ENCODE peak calls at places on chromosomes 4 and X, in four cellular contexts. R is H9, Y is mesendoderm, T is mesenchymal stem cell. B is an unnamed sample.

GRCh38 chr4:165991325-165992180 is 118.5 kb downstream of the TLL1 start:
- DNase-seq in R (no peak), T (peak; percentile 6), Y (peak; percentile 2), B (no peak)

GRCh38 chrX:2696698-2697215 is 5.7 kb downstream of the CD99 start:
- DNase-seq in Y (no peak), R (no peak), T (peak; percentile 90), B (peak; percentile 90)

GRCh38 chrX:153477039-153477438 is 6.7 kb upstream of the HAUS7 start:
- DNase-seq in T (no peak), R (peak; percentile 49), Y (peak; percentile 30), B (peak; percentile 59)

GRCh38 chr4:128378668-128379067 is 91.1 kb upstream of the PGRMC2 start:
- DNase-seq in R (no peak), T (peak; percentile 44), Y (no peak), B (no peak)

GRCh38 chr4:55635760-55636621 is at the start of gene NMU:
- DNase-seq in T (peak; percentile 2), Y (peak; percentile 60), R (peak; percentile 65), B (no peak)

GRCh38 chr4:185203380-185204237 is at the start of gene CFAP97:
- DNase-seq in R (peak; percentile 61), T (peak; percentile 93), Y (peak; percentile 73), B (peak; percentile 87)

GRCh38 chrX:119073911-119074310 is 1.1 kb downstream of the CT47C1 start:
- DNase-seq in R (no peak), T (no peak), Y (no peak), B (no peak)

GRCh38 chr4:13541176-13541604 is 3.1 kb downstream of the NKX3-2 start:
- DNase-seq in T (no peak), R (peak; percentile 32), Y (no peak), B (no peak)

GRCh38 chrX:14030248-14030592 is 528 bp upstream of the GEMIN8 start:
- DNase-seq in T (peak; percentile 52), Y (no peak), R (no peak), B (peak; percentile 64)

GRCh38 chr4:148060264-148061138 is 328.6 kb downstream of the ARHGAP10 start:
- DNase-seq in Y (no peak), T (no peak), R (no peak), B (no peak)

GRCh38 chr4:88318751-88319350 is 34.5 kb upstream of the PPM1K start:
- DNase-seq in R (no peak), T (no peak), Y (no peak), B (no peak)

GRCh38 chr4:105145913-105146285 is 777 bp upstream of the TET2 start:
- DNase-seq in Y (no peak), T (no peak), R (peak; percentile 56), B (no peak)

GRCh38 chr4:182741054-182741453 is 176.1 kb downstream of the DCTD start:
- DNase-seq in T (no peak), Y (no peak), R (no peak), B (no peak)

GRCh38 chrX:53483838-53484420 is 49.8 kb upstream of the HSD17B10 start:
- DNase-seq in R (no peak), T (peak; percentile 5), Y (no peak), B (peak; percentile 52)

GRCh38 chr4:24089831-24090531 is 200.1 kb upstream of the PPARGC1A start:
- DNase-seq in T (peak; percentile 78), R (no peak), Y (no peak), B (peak; percentile 90)

GRCh38 chr4:61079976-61080375 is 120.2 kb upstream of the ADGRL3 start:
- DNase-seq in T (no peak), R (no peak), Y (no peak), B (no peak)

GRCh38 chrX:22383988-22384387 is 111.3 kb downstream of the CBLL2 start:
- DNase-seq in Y (peak; percentile 53), R (no peak), T (no peak), B (no peak)

GRCh38 chr4:132483-132882 is 8.2 kb downstream of the ZNF718 start:
- DNase-seq in R (no peak), Y (no peak), T (no peak), B (no peak)
- H4K8ac ChIP-seq in R (no peak overlapping the region), Y (no peak overlapping the region), T (no peak overlapping the region), B (no peak overlapping the region)

DNA sequence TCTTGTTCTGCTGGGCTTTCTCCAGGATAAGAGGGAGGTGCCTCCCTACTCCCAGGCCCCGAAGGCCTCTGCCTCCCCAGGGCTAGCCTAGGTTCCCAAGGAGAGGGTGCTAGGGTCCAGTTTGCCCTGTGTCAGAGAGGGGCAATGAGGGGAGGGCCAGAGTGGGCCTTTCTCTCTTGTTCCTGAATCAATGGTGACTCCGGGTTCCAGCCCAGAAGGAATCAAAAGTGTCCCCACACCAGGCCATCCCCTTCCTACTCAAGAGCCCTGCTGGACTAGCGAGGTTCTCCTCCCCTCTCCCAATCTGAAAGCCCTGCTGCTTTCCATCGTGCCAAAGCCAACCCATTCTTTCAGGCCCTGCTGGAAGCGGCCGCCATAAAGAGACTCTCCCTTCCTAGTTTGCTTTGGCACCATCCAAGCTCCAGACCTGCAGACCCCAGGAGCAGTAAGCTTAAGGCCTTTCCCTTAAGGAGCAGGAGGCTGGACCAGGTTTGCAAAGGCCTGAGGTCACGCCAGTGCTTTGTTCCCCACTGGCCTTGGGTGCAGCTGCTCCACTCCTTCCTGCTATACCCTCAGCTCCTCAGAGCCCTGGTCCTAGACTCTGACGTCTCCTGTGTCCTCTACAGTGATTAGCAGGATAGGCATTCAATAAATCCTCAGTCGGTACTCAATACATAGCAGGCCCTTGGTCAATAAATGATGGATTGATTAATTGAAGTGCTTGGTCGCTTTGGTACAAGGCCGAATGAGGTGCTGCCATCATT is 10.6 kb downstream of the TSC22D3 start:
- DNase-seq in Y (no peak), R (no peak), T (no peak), B (no peak)
- H4K8ac ChIP-seq in Y (no peak overlapping the region), R (no peak overlapping the region), T (no peak overlapping the region), B (no peak overlapping the region)

GRCh38 chr4:1045193-1045594 is 33.8 kb downstream of the FGFRL1 start:
- DNase-seq in T (no peak), Y (no peak), R (no peak), B (no peak)
- H4K8ac ChIP-seq in T (peak overlapping the region; percentile 94), Y (no peak overlapping the region), R (no peak overlapping the region), B (no peak overlapping the region)

DNA sequence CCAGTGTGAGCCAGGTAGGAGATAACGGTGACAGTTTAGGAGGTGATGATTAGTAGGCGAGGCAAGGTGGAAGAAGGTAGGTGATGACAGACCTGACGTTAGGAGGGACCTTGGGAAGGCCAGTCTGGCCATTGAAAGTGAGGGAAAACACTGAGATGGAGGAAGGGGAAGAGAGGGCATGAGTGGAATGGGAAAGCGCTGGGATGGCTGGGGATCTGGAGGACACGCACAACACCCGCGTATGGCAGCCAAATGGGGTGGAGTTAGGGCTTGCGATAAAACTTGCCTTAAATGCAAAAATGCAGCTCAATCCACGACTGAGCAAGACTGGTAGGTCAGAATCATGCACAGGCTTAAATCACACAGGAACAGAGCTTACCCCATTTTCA is 598 bp upstream of the CDKL2 start:
- DNase-seq in Y (no peak), R (no peak), T (no peak), B (no peak)
- H4K8ac ChIP-seq in Y (no peak overlapping the region), R (no peak overlapping the region), T (peak overlapping the region; percentile 60), B (peak overlapping the region; percentile 53)

GRCh38 chr4:56671860-56672259 is 9.2 kb downstream of the HOPX start:
- DNase-seq in R (no peak), Y (no peak), T (no peak), B (no peak)
- H4K8ac ChIP-seq in R (no peak overlapping the region), Y (no peak overlapping the region), T (no peak overlapping the region), B (no peak overlapping the region)

GRCh38 chr4:138242076-138242829 is at the start of gene SLC7A11:
- DNase-seq in R (peak; percentile 91), T (peak; percentile 99), Y (peak; percentile 99), B (peak; percentile 100)
- H4K8ac ChIP-seq in R (peak within 1 kb of the TSS; percentile 14), T (no peak within 1 kb of the TSS), Y (no peak within 1 kb of the TSS), B (peak within 1 kb of the TSS; percentile 89)